ENCODE peak calls at places on chromosomes 5 and 9, in six cellular contexts. K, W, R, X, A and J are unnamed samples.

GRCh38 chr9:111622626-111623025 is 8.5 kb upstream of the DNAJC25 start:
- DNase-seq in K (no peak), X (no peak), A (no peak), W (no peak), R (no peak), J (no peak)

GRCh38 chr9:127651697-127652610 is 39.9 kb downstream of the STXBP1 start:
- DNase-seq in W (no peak), R (no peak), K (no peak), A (no peak), X (no peak), J (no peak)

GRCh38 chr9:109817146-109817845 is 37.3 kb downstream of the PALM2AKAP2 start:
- DNase-seq in A (no peak), K (no peak), W (no peak), X (no peak), R (no peak), J (no peak)

GRCh38 chr5:96257904-96258303 is 175.1 kb downstream of the PCSK1 start:
- DNase-seq in X (no peak), W (no peak), A (no peak), R (no peak), K (no peak), J (no peak)

GRCh38 chr9:17906204-17906840 is 327.5 kb downstream of the SH3GL2 start:
- DNase-seq in R (no peak), W (peak), X (no peak), A (no peak), K (no peak), J (no peak)

GRCh38 chr5:57715296-57715695 is 232.7 kb upstream of the ACTBL2 start:
- DNase-seq in A (no peak), K (no peak), R (no peak), X (no peak), W (no peak), J (no peak)

GRCh38 chr5:1362242-1363015 is 17.5 kb upstream of the CLPTM1L start:
- DNase-seq in W (no peak), A (no peak), K (no peak), R (no peak), X (no peak), J (no peak)

GRCh38 chr5:159887050-159887449 is 29.2 kb upstream of the ADRA1B start:
- DNase-seq in R (no peak), A (no peak), W (no peak), X (no peak), K (no peak), J (no peak)

GRCh38 chr9:33151007-33151557 is 16.1 kb downstream of the B4GALT1 start:
- DNase-seq in X (peak), K (no peak), A (no peak), R (no peak), W (no peak), J (no peak)

GRCh38 chr9:133135193-133135745 is 14.2 kb upstream of the RALGDS start:
- DNase-seq in K (peak), A (no peak), W (no peak), X (peak), R (peak), J (no peak)

GRCh38 chr5:12526113-12526512 is 621.9 kb upstream of the CTNND2 start:
- DNase-seq in X (no peak), R (no peak), A (no peak), K (no peak), W (no peak), J (no peak)

GRCh38 chr5:168494057-168494555 is 7.8 kb downstream of the RARS1 start:
- DNase-seq in K (no peak), X (no peak), R (no peak), W (no peak), A (no peak), J (no peak)

GRCh38 chr5:74576941-74577456 is 63.5 kb downstream of the ENC1 start:
- DNase-seq in K (no peak), A (no peak), W (no peak), R (no peak), X (no peak), J (no peak)

GRCh38 chr5:63963926-63964325 is 1.7 kb upstream of the HTR1A start:
- DNase-seq in R (no peak), A (no peak), W (no peak), K (no peak), X (no peak), J (no peak)

GRCh38 chr5:72537166-72537565 is 30.0 kb upstream of the ZNF366 start:
- DNase-seq in K (no peak), A (no peak), R (no peak), W (no peak), X (no peak), J (no peak)